ENCODE peak calls at places on chromosomes 16 and 17, in five cellular contexts. V is heart left ventricle, D is pancreas, J is tibial nerve, O is Caco-2. M is an unnamed sample. For H3K4me1, the result is how much of the 10 kb centered on the place peaks cover.

GRCh38 chr17:58344791-58345157 is 7.2 kb downstream of the SUPT4H1 start:
- DNase-seq in D (no peak), O (no peak), J (no peak), V (no peak), M (no peak)

GRCh38 chr17:9484789-9485188 is 90.8 kb downstream of the STX8 start:
- DNase-seq in O (no peak), J (no peak), V (no peak), D (no peak), M (no peak)

GRCh38 chr17:8803531-8804416 is 4.6 kb upstream of the MFSD6L start:
- DNase-seq in O (peak), J (no peak), D (no peak), V (no peak), M (no peak)

GRCh38 chr17:40541060-40541872 is 24.0 kb downstream of the CCR7 start:
- DNase-seq in O (no peak), D (no peak), J (no peak), V (peak), M (no peak)

GRCh38 chr17:40224707-40225092 is 5.6 kb downstream of the WIPF2 start:
- DNase-seq in D (no peak), O (no peak), J (peak), V (no peak), M (no peak)

GRCh38 chr16:50742521-50743150 is 750 bp downstream of the CYLD start:
- DNase-seq in J (no peak), O (peak), V (no peak), D (no peak), M (no peak)

GRCh38 chr16:84482001-84482891 is 22.2 kb downstream of the MEAK7 start:
- DNase-seq in D (peak), V (no peak), J (no peak), O (no peak), M (no peak)

GRCh38 chr16:4767872-4768548 is 1.0 kb upstream of the ZNF500 start:
- DNase-seq in V (peak), D (no peak), O (peak), J (no peak), M (no peak)

GRCh38 chr16:2955779-2956565 is 8.1 kb upstream of the KREMEN2 start:
- DNase-seq in V (no peak), O (no peak), J (no peak), D (peak), M (no peak)

GRCh38 chr16:70723740-70724145 is 37.9 kb upstream of the MTSS2 start:
- DNase-seq in D (no peak), O (no peak), V (no peak), J (no peak), M (no peak)

GRCh38 chr17:39064374-39064773 is 87.1 kb downstream of the PLXDC1 start:
- DNase-seq in J (no peak), D (no peak), O (no peak), V (no peak), M (no peak)

GRCh38 chr16:28623172-28623711 is 13.4 kb upstream of the SULT1A1 start:
- DNase-seq in O (peak), J (no peak), D (peak), V (peak), M (no peak)

GRCh38 chr16:66800856-66801255 is 528 bp downstream of the TERB1 start:
- DNase-seq in D (no peak), J (no peak), V (no peak), O (no peak), M (no peak)

GRCh38 chr17:41527076-41528023 is 758 bp downstream of the KRT19 start:
- DNase-seq in O (peak), V (no peak), J (no peak), D (peak), M (no peak)

GRCh38 chr17:67203818-67204217 is 41.2 kb downstream of the HELZ start:
- DNase-seq in J (no peak), O (no peak), V (no peak), D (no peak), M (no peak)

GRCh38 chr17:54967621-54968258 is 714 bp downstream of the COX11 start:
- DNase-seq in V (no peak), O (peak), J (no peak), D (no peak), M (no peak)

GRCh38 chr17:31391496-31391949 is at the start of gene RAB11FIP4:
- DNase-seq in J (no peak), V (no peak), O (peak), D (no peak), M (no peak)

GRCh38 chr16:50389900-50390896 is 21.4 kb upstream of the BRD7 start:
- DNase-seq in O (no peak), V (no peak), D (no peak), J (no peak), M (no peak)

GRCh38 chr16:69311533-69312388 is 611 bp downstream of the VPS4A start:
- DNase-seq in V (peak), O (peak), D (no peak), J (no peak), M (no peak)

GRCh38 chr17:67716405-67716798 is 1.3 kb upstream of the NOL11 start:
- DNase-seq in O (no peak), J (no peak), D (no peak), V (no peak), M (no peak)

GRCh38 chr17:65707780-65708179 is 146.3 kb upstream of the AXIN2 start:
- DNase-seq in V (no peak), D (no peak), O (no peak), J (no peak), M (no peak)

GRCh38 chr16:19980866-19981265 is 92.8 kb downstream of the GPR139 start:
- DNase-seq in J (no peak), O (no peak), V (no peak), D (no peak), M (no peak)

GRCh38 chr16:25106567-25107465 is 4.7 kb upstream of the LCMT1 start:
- DNase-seq in D (peak), V (peak), J (peak), O (peak), M (peak)

GRCh38 chr17:59845595-59846390 is 47.0 kb downstream of the TUBD1 start:
- DNase-seq in O (peak), V (no peak), D (no peak), J (no peak), M (no peak)

GRCh38 chr17:72976971-72977767 is 115.3 kb downstream of the SLC39A11 start:
- DNase-seq in J (peak), V (peak), D (no peak), O (no peak), M (no peak)

GRCh38 chr16:56163938-56164337 is 27.4 kb upstream of the GNAO1 start:
- DNase-seq in V (no peak), D (no peak), J (no peak), O (no peak), M (no peak)

GRCh38 chr17:74713199-74713755 is 554 bp upstream of the CD300LF start:
- DNase-seq in J (no peak), O (no peak), V (no peak), D (no peak), M (no peak)

GRCh38 chr16:79418588-79418987 is 181.9 kb downstream of the MAF start:
- DNase-seq in J (no peak), D (no peak), V (no peak), O (no peak), M (no peak)

DNA sequence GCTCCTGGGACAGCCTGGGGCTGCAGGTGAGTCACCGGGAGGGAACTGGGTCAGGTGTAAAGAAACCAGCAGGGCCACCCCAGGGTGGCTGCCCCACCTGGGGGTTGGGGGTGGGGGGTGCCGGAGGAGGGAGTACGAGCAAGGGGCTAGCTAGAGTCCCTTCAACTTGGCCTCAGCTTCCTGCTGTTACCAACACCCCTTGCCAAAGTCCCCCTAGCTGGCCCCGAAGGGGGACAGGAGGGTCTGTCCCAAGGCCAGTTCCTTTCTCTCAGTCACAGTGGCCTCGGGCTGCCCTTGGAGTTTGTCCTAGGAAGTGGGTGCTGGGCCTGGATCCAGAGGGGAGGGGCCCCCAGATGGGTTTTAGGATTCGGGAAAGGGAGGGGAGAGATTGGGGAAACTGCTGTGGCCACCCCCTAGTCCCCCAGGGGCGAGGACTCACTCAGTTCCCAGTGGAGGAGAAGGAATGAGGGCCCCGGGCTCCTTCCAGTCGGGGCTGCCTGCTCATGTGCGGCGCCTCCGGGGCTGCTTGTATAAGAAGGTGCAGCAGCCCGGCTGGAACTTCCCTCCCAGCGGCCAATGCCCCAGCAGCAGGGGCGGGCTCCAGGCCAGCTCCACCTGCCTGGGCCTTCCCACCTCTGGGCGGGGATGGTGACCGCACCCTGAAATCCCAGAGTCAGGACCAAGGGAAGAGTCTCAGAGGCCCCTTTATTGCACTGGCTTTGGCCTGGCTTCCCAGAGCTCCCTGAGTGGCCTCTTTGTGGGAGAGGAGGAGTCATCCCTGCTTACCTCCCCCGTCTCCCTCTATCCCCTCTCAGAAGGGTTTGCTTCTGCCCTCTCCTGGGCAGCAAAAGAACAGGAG is 7.3 kb downstream of the ARHGAP27 start:
- DNase-seq in V (peak), O (peak), D (peak), J (no peak), M (no peak)
- H3K4me3 ChIP-seq in V (peak), O (peak), D (peak), J (no peak), M (peak)

DNA sequence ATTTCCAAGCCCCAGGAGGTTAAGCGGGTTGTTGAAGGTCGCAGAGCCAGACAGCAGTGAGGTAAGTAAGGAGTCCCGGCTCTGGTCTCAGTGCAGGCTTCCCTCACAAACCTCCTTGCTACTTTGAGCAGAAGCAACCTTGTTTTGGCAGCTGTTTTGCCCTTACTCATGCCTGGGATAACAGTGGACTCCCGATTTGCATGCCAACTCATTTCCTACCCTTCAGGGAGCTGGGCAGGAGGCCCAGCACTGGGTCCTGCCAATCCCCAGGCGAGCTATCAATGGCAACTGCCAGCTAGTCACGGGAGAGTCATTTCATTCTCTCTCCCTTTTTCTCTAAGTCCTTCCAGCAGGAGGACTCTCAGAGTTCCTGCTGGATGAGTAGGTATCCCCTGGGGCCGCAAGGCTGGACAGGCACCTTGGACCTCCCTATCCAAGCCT is 72.0 kb upstream of the KSR1 start:
- DNase-seq in O (no peak), J (no peak), V (peak), D (peak), M (no peak)
- TF ChIP-seq CTCF in O (no peak), J (no peak), V (peak), D (no peak), M (peak)

GRCh38 chr16:48613061-48613957 is 3.3 kb upstream of the N4BP1 start:
- DNase-seq in V (no peak), O (peak), J (no peak), D (no peak), M (no peak)
- H3K4me1 ChIP-seq in V (half or more), O (under half), J (under half), D (under half), M (under half)

DNA sequence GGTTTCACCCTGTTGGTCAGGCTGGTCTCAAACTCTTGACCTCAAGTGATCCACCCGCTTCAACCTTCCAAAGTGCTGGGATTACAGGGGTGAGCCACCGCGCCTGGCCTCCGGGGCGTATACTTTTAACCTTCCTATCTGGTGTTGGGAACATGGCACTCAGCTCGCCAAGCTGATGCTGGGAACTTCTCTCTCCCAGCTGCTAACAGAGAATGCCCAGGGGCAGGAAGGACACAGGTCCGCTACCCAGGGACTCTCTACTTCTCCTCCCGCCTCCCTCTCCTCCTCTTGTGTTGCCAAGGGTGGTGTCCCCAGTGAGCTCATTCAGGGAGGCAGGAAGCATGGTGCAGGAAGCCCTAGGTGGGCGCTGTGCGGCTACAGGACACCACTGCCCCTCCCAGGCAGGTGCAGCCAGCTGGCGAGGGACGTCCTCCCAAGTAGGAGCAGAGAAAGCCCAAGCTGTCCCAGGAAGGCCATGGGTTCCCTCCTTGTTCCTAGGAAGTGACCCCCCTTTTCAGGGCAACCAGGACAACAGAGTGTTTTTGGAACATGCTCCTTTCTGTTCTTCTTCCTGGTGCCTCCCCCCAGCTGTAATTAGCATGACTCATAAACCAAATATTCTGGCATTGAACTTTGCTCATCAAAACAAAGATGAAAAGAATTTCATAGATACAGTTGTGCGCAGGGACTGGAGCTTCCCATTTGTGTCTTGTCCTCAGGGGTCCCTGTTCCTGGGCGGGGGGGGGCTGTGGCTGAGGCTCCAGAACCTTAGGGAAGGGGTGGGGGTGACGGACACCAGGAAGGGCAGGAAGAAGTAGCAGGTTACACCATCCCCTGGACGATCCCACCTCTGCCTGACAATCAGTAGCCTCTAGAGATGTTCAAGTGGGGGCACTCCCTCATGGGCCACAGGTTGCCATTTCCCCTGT is 2.6 kb downstream of the C1QTNF1 start:
- DNase-seq in V (peak), D (peak), J (peak), O (peak), M (no peak)
- H3K4me3 ChIP-seq in V (peak), D (no peak), J (peak), O (peak), M (no peak)

M was measured in esophagus squamous epithelium.